ENCODE peak calls at places on chromosomes 3 and 15, in four cellular contexts. V is NB4, N is Peyer's patch, O is cardiac muscle cell. W is an unnamed sample.

GRCh38 chr3:9139366-9139765 is 110.1 kb downstream of the SRGAP3 start:
- DNase-seq in V (no peak), O (no peak), N (no peak), W (no peak)

GRCh38 chr15:43237842-43238470 is 17.1 kb upstream of the EPB42 start:
- DNase-seq in V (peak), O (no peak), N (no peak), W (no peak)

GRCh38 chr3:131485116-131485515 is 17.7 kb downstream of the MRPL3 start:
- DNase-seq in N (no peak), V (no peak), O (no peak), W (no peak)

GRCh38 chr3:99579246-99579645 is 59.1 kb upstream of the COL8A1 start:
- DNase-seq in V (no peak), N (no peak), O (peak), W (no peak)

GRCh38 chr15:74788716-74789151 is 6.9 kb downstream of the CSK start:
- DNase-seq in V (peak), O (no peak), N (peak), W (no peak)

GRCh38 chr15:26889298-26889898 is 22.5 kb downstream of the GABRA5 start:
- DNase-seq in V (peak), N (no peak), O (peak), W (peak)

GRCh38 chr3:35929158-35929557 is 289.8 kb downstream of the ARPP21 start:
- DNase-seq in V (no peak), O (peak), N (no peak), W (no peak)

GRCh38 chr3:169305460-169305859 is 358.1 kb downstream of the MECOM start:
- DNase-seq in O (no peak), V (no peak), N (no peak), W (no peak)

GRCh38 chr15:78750566-78750965 is 60.7 kb downstream of the ADAMTS7 start:
- DNase-seq in V (no peak), N (no peak), O (no peak), W (no peak)

GRCh38 chr3:77815467-77815866 is 775.6 kb downstream of the ROBO2 start:
- DNase-seq in V (peak), O (no peak), N (no peak), W (no peak)

GRCh38 chr3:14550181-14550580 is 10.0 kb upstream of the GRIP2 start:
- DNase-seq in O (no peak), N (no peak), V (no peak), W (no peak)

GRCh38 chr15:89657691-89658200 is 2.5 kb upstream of the KIF7 start:
- DNase-seq in V (no peak), O (no peak), N (no peak), W (no peak)

GRCh38 chr3:99487894-99488293 is 150.5 kb upstream of the COL8A1 start:
- DNase-seq in N (no peak), O (no peak), V (no peak), W (no peak)

GRCh38 chr15:66323312-66323928 is 30.1 kb downstream of the DIS3L start:
- DNase-seq in N (no peak), O (no peak), V (no peak), W (no peak)

GRCh38 chr3:124986153-124987143 is 51.9 kb upstream of the MUC13 start:
- DNase-seq in O (peak), V (no peak), N (no peak), W (peak)
- TF ChIP-seq CTCF in O (peak), V (peak), N (peak), W (peak)

GRCh38 chr3:126493051-126493450 is 17.4 kb upstream of the ZXDC start:
- DNase-seq in N (no peak), O (no peak), V (peak), W (no peak)

GRCh38 chr3:126491221-126492013 is 15.7 kb upstream of the ZXDC start:
- DNase-seq in N (no peak), V (peak), O (no peak), W (no peak)

GRCh38 chr3:126488205-126488604 is 12.5 kb upstream of the ZXDC start:
- DNase-seq in O (no peak), N (no peak), V (peak), W (no peak)

GRCh38 chr3:126488886-126489569 is 13.3 kb upstream of the ZXDC start:
- DNase-seq in N (no peak), O (no peak), V (no peak), W (no peak)

GRCh38 chr3:126490619-126491018 is 14.9 kb upstream of the ZXDC start:
- DNase-seq in V (no peak), O (no peak), N (no peak), W (no peak)
- TF ChIP-seq CTCF in V (no peak), O (no peak), N (no peak), W (no peak)

GRCh38 chr3:39385456-39386098 is 2.4 kb downstream of the SLC25A38 start:
- DNase-seq in V (peak), N (no peak), O (no peak), W (no peak)

GRCh38 chr3:39384665-39385000 is 1.5 kb downstream of the SLC25A38 start:
- DNase-seq in O (no peak), N (no peak), V (no peak), W (no peak)

GRCh38 chr3:39381432-39381831 is 1.7 kb upstream of the SLC25A38 start:
- DNase-seq in V (no peak), N (no peak), O (no peak), W (no peak)

GRCh38 chr3:39383913-39384664 is 919 bp downstream of the SLC25A38 start:
- DNase-seq in V (peak), O (peak), N (peak), W (peak)

DNA sequence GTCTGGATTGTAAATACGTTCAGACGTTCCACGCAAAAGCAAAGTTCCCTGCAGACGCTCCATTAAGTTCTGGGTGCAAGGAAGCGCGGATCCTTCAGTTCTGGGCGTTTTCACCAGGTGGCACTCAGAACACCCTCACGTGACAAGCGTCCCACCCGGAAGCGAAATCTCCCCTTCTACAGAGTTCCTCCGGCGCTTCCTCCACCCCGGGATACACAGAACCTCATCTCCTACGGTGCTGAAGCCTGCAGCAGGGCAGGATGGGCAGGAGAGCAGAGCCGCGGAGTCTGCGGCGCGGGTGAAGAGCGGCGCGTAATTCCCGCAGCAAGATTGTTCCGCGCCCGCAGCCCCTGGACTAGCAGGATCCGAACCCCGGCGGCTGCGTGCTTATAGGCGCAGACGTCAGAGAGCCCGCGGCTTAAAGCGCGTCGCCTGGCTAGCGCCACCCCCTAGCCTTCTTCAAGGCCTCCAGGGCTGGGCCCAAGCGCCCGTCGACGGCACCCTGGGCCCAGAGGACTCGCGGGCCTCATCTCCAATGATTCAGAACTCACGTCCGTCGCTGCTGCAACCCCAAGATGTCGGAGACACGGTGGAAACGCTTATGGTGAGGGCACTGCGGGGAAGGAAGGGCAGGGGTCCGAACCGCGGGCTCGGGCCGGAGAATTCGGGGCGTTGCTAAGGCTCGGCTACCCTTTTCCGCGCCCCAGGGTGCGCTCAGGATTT is at the start of gene SLC25A38:
- DNase-seq in V (peak), N (peak), O (peak), W (no peak)
- TF ChIP-seq CTCF in V (peak), N (peak), O (peak), W (peak)

GRCh38 chr15:48647963-48648362 is 2.5 kb upstream of the FBN1 start:
- DNase-seq in O (peak), V (no peak), N (no peak), W (no peak)
- TF ChIP-seq CTCF in O (peak), V (no peak), N (no peak), W (peak)

DNA sequence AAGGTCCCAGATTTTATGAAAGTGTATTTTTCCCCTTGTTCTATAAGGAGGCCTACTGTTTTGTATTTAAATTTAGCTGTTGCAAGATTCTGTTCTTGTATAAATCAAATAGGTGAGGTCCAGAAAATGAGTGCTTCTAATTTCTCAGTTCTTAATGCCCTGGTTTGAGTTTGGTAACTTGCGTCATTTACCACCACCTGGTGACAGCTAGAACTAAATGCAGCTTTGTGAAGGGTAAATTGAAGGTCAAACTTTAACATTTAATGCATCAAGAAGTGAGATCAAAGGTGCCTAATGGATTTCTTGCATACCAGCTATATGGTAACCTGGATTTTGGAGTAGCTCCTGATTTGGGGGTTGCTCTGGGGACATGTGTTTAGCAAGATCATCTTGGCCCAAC is 50.7 kb upstream of the POLR2M start:
- DNase-seq in N (no peak), O (no peak), V (no peak), W (no peak)
- TF ChIP-seq CTCF in N (peak), O (no peak), V (no peak), W (no peak)

DNA sequence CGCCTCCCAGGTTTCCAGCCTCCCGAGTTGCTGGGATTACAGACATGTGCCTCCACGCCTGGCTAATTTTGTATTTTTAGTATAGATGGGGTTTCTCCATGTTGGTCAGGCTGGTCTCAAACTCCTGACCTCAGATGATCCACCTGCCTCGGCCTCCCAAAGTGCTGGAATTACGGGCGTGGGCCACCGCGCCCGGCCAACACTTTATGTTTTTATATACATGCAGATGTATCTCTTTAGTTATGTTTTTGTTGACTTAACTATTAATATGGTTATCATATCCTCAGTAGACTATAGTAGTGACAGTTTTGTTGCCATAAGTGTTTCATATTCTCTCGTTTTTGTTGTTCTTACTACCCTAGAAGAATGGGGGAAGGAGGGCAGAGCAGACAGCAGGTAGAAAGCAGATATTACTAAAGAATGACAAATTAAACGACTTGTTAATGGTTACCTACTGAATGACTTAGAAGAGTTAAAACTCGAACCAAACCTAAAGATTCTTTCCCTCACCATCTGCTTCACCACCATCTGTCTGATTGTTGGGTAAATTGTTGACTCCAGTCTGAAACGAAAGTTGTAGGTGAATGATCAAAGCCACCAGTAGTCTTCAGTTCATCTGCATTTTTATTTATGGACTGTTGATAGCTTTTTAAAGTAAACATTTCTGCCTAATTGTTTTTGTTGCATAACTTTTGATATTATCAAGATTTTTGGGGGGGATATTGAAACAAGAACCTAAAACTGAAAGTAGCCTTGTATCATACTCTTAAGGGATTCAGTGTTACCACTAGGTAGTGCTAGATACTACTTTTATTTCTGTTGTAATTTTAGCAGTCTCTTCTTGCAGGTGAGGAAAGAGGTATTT is 89.3 kb downstream of the RASA2 start:
- DNase-seq in N (no peak), V (peak), O (peak), W (no peak)
- TF ChIP-seq CTCF in N (peak), V (peak), O (peak), W (peak)

GRCh38 chr3:57974796-57975388 is 33.3 kb upstream of the FLNB start:
- DNase-seq in O (peak), V (peak), N (no peak), W (peak)
- TF ChIP-seq CTCF in O (no peak), V (no peak), N (no peak), W (no peak)

GRCh38 chr15:22811640-22812039 is 25.2 kb downstream of the NIPA1 start:
- DNase-seq in O (peak), V (peak), N (no peak), W (no peak)
- TF ChIP-seq CTCF in O (peak), V (peak), N (peak), W (peak)

GRCh38 chr3:177483182-177483967 is 286.1 kb upstream of the TBL1XR1 start:
- DNase-seq in O (no peak), N (no peak), V (no peak), W (no peak)
- TF ChIP-seq CTCF in O (peak), N (peak), V (no peak), W (no peak)

W was measured in AG09319.